ENCODE peak calls at places on chromosomes 13 and 19, in nine cellular contexts. S, W, M, J, R, Q, U, I and G are unnamed samples.

GRCh38 chr13:33799950-33800592 is 17.9 kb upstream of the RFC3 start:
- DNase-seq in W (no peak), R (peak; percentile 12), U (no peak), M (no peak), I (no peak), Q (peak; percentile 53), J (peak; percentile 13), S (peak; percentile 48), G (peak; percentile 58)

GRCh38 chr13:75749407-75749806 is 113.3 kb downstream of the LMO7 start:
- DNase-seq in I (no peak), M (peak; percentile 88), W (no peak), J (peak; percentile 40), S (peak; percentile 58), Q (peak; percentile 67), R (no peak), U (no peak), G (no peak)

GRCh38 chr19:46000497-46001246 is 5.4 kb downstream of the CCDC61 start:
- DNase-seq in M (no peak), U (no peak), I (peak; percentile 83), R (no peak), W (no peak), Q (no peak), S (no peak), J (no peak), G (no peak)

GRCh38 chr19:30229524-30230174 is 142.5 kb upstream of the ZNF536 start:
- DNase-seq in Q (no peak), W (no peak), R (no peak), M (no peak), S (no peak), U (no peak), J (no peak), I (no peak), G (no peak)

GRCh38 chr19:49129238-49129583 is 9.9 kb downstream of the PPFIA3 start:
- DNase-seq in U (no peak), J (no peak), Q (no peak), W (no peak), I (no peak), R (no peak), S (no peak), M (no peak), G (peak; percentile 36)

GRCh38 chr13:32932376-32932775 is 83.8 kb upstream of the KL start:
- DNase-seq in S (no peak), M (no peak), W (no peak), U (no peak), R (no peak), I (no peak), Q (no peak), J (peak; percentile 28), G (peak; percentile 23)

GRCh38 chr13:30607908-30608307 is 9.8 kb upstream of the USPL1 start:
- DNase-seq in Q (no peak), M (no peak), W (peak; percentile 85), J (no peak), S (peak; percentile 4), I (no peak), U (no peak), R (no peak), G (no peak)

GRCh38 chr13:106560791-106561190 is 7.1 kb downstream of the ARGLU1 start:
- DNase-seq in R (no peak), J (no peak), Q (no peak), U (no peak), M (no peak), S (no peak), I (no peak), W (no peak), G (no peak)

GRCh38 chr19:35318679-35319448 is 10.1 kb upstream of the CD22 start:
- DNase-seq in W (peak; percentile 43), U (peak; percentile 74), S (peak; percentile 29), R (peak; percentile 93), I (peak; percentile 91), J (peak; percentile 23), Q (peak; percentile 73), M (peak; percentile 77), G (peak; percentile 46)

GRCh38 chr13:86725105-86725504 is 925.9 kb upstream of the SLITRK6 start:
- DNase-seq in Q (no peak), U (no peak), M (no peak), S (no peak), R (no peak), I (no peak), J (no peak), W (no peak), G (no peak)

GRCh38 chr13:73934215-73934623 is 200.0 kb downstream of the KLF12 start:
- DNase-seq in S (peak; percentile 53), R (no peak), W (no peak), I (no peak), U (no peak), Q (no peak), J (no peak), M (no peak), G (no peak)

GRCh38 chr19:55486971-55487883 is 1.0 kb upstream of the SSC5D start:
- DNase-seq in U (peak; percentile 94), M (peak; percentile 88), Q (peak; percentile 95), I (no peak), J (peak; percentile 93), R (no peak), S (peak; percentile 98), W (peak; percentile 13), G (peak; percentile 89)

GRCh38 chr19:58570770-58571574 is 2.2 kb downstream of the MZF1 start:
- DNase-seq in J (no peak), S (no peak), R (no peak), I (peak; percentile 83), Q (no peak), W (peak; percentile 70), M (peak; percentile 64), U (peak; percentile 21), G (no peak)

GRCh38 chr19:58572026-58572817 is 913 bp downstream of the MZF1 start:
- DNase-seq in Q (no peak), U (peak; percentile 23), W (no peak), M (peak; percentile 63), J (no peak), R (no peak), S (no peak), I (no peak), G (no peak)

GRCh38 chr19:58571575-58571947 is 1.6 kb downstream of the MZF1 start:
- DNase-seq in U (no peak), I (peak; percentile 73), J (no peak), Q (no peak), R (no peak), S (no peak), W (no peak), M (peak; percentile 62), G (no peak)

GRCh38 chr19:58573658-58574164 is 576 bp upstream of the MZF1 start:
- DNase-seq in U (no peak), M (no peak), Q (no peak), S (no peak), J (no peak), R (no peak), I (no peak), W (no peak), G (no peak)

DNA sequence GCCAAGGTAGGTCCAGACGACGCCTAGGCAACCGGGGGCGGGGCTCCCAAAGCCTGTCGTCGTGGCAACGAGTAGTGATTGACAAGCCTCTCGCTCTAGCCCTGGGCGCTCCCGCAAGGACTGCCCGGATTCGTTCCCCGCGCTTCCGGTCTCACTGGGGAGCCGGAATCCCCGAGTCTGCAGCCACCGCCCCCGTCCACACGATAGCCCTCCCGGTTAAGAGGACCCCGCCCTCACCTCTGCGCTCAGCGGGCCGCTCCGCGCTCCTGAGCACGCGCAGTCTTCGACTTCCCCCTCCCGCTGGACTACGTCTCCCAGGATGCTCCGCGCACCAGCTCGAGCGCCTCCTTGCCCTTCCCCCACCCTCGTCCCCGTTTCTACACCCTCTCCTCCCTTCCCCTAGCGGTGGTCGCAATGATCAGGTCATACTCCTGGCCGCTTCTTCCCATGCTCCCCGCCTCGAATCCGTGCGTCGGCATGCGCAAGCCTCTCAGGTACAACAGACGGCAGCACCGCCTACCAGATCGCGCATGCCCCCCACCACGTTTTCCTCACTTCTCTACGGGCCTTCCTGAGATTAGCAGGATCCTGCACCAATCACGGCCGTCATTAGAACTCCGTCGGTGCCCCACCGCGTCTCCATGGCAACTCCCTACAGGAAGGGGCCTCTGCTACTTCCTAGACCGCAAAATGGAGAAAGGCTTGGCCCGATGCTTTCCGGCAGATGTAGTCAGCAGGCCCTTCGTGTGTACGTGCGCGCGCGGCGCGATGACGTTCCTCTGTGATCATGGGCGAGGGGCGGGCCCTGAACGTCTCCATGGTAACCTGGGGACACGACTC is at the start of gene MZF1:
- DNase-seq in M (peak; percentile 100), W (peak; percentile 100), J (peak; percentile 100), S (peak; percentile 100), R (peak; percentile 100), Q (peak; percentile 100), U (peak; percentile 100), I (peak; percentile 100), G (peak; percentile 100)
- TF ChIP-seq CTCF in M (peak; percentile 48), W (no peak), J (peak; percentile 29), S (no peak), R (no peak), Q (peak; percentile 25), U (peak; percentile 50), I (no peak), G (no peak)

GRCh38 chr13:44413095-44413494 is 39.5 kb downstream of the SERP2 start:
- DNase-seq in S (peak; percentile 36), W (no peak), J (no peak), R (no peak), I (no peak), U (no peak), Q (no peak), M (no peak), G (no peak)
- H3K4me3 ChIP-seq in S (no peak overlapping the region), W (no peak overlapping the region), J (no peak overlapping the region), R (no peak overlapping the region), I (no peak overlapping the region), U (no peak overlapping the region), Q (no peak overlapping the region), M (no peak overlapping the region), G (no peak overlapping the region)

GRCh38 chr13:51998723-51999471 is 12.4 kb downstream of the ATP7B start:
- DNase-seq in S (no peak), U (no peak), W (no peak), M (no peak), J (no peak), R (no peak), Q (no peak), I (no peak), G (no peak)

GRCh38 chr13:51996660-51997059 is 14.6 kb downstream of the ATP7B start:
- DNase-seq in U (no peak), R (no peak), Q (no peak), M (no peak), J (no peak), S (no peak), W (no peak), I (no peak), G (no peak)

GRCh38 chr13:51997641-51998330 is 13.5 kb downstream of the ATP7B start:
- DNase-seq in I (no peak), M (no peak), Q (no peak), R (no peak), U (no peak), W (no peak), S (no peak), J (no peak), G (no peak)

GRCh38 chr13:51999525-51999924 is 11.7 kb downstream of the ATP7B start:
- DNase-seq in M (no peak), R (no peak), S (peak; percentile 43), I (no peak), Q (peak; percentile 8), J (no peak), U (no peak), W (no peak), G (no peak)

GRCh38 chr13:51995677-51996551 is 15.3 kb downstream of the ATP7B start:
- DNase-seq in W (no peak), S (peak; percentile 35), M (no peak), Q (peak; percentile 39), I (no peak), U (no peak), J (peak; percentile 7), R (no peak), G (no peak)
- TF ChIP-seq CTCF in W (no peak), S (no peak), M (no peak), Q (no peak), I (no peak), U (no peak), J (no peak), R (no peak), G (no peak)

GRCh38 chr13:61128850-61129645 is 286.6 kb downstream of the PCDH20 start:
- DNase-seq in U (no peak), I (no peak), J (no peak), Q (no peak), S (peak; percentile 37), W (no peak), M (no peak), R (no peak), G (no peak)
- H3K4me3 ChIP-seq in U (no peak overlapping the region), I (no peak overlapping the region), J (no peak overlapping the region), Q (no peak overlapping the region), S (no peak overlapping the region), W (no peak overlapping the region), M (no peak overlapping the region), R (no peak overlapping the region), G (no peak overlapping the region)